ENCODE peak calls at places on chromosomes 12 and 14, in five cellular contexts. Y is NAMALWA; T is bronchial epithelial cell; C is tibial artery; N is stimulated activated naive B cell treated with anti-CD40 and anti-IgM and Interleukin-4, amounts not matched to agents 10 μg/mL and 1 μg/mL and 100 μg/mL, for 72 hours. B is an unnamed sample.
A peak's percentile ranks its signal among the peaks of the same experiment; 100 is the strongest.

GRCh38 chr12:100955139-100955538 is 160.6 kb downstream of the ANO4 start:
- DNase-seq in N (no peak), T (peak; percentile 21), Y (no peak), C (no peak), B (peak; percentile 70)

GRCh38 chr12:85835810-85836715 is at the start of gene RASSF9:
- DNase-seq in N (no peak), T (peak; percentile 83), Y (no peak), C (peak; percentile 66), B (peak; percentile 71)

GRCh38 chr12:15722951-15723350 is 66.2 kb downstream of the EPS8 start:
- DNase-seq in Y (no peak), T (no peak), N (no peak), C (no peak), B (no peak)

GRCh38 chr14:80213602-80214001 is 2.3 kb upstream of the DIO2 start:
- DNase-seq in C (peak; percentile 47), T (peak; percentile 50), Y (peak; percentile 66), N (no peak), B (peak; percentile 64)

GRCh38 chr12:68538722-68539614 is 71.7 kb upstream of the RAP1B start:
- DNase-seq in C (peak; percentile 55), N (peak; percentile 15), T (peak; percentile 13), Y (no peak), B (peak; percentile 19)

GRCh38 chr14:72104011-72104613 is 171.9 kb downstream of the RGS6 start:
- DNase-seq in T (no peak), C (no peak), Y (peak; percentile 38), N (peak; percentile 9), B (peak; percentile 17)

GRCh38 chr14:71363961-71364360 is 456.7 kb downstream of the PCNX1 start:
- DNase-seq in Y (no peak), N (no peak), C (no peak), T (no peak), B (peak; percentile 18)

GRCh38 chr12:97801471-97802045 is 339.0 kb downstream of the RMST start:
- DNase-seq in Y (no peak), T (no peak), N (no peak), C (no peak), B (no peak)